ENCODE peak calls at places on chromosomes 6 and 20, in seven cellular contexts. C, B, M, H, I, F and N are unnamed samples. For H3K36me3 and H3K4me1, the result is how much of the 10 kb centered on the place peaks cover.

GRCh38 chr6:35906499-35906846 is 14.4 kb downstream of the SRPK1 start:
- DNase-seq in C (peak), B (no peak), I (no peak), H (no peak), F (no peak), M (no peak), N (no peak)

GRCh38 chr6:106163966-106164877 is 78.1 kb downstream of the PRDM1 start:
- DNase-seq in M (peak), I (no peak), B (no peak), H (peak), F (no peak), C (peak), N (peak)

GRCh38 chr6:30656513-30656912 is 9.6 kb downstream of the C6orf136 start:
- DNase-seq in I (no peak), B (no peak), C (no peak), M (no peak), F (no peak), H (no peak), N (no peak)

GRCh38 chr6:73032586-73032985 is 192.7 kb downstream of the KHDC1L start:
- DNase-seq in M (peak), B (no peak), I (no peak), F (no peak), C (no peak), H (no peak), N (no peak)

GRCh38 chr6:76043690-76044089 is 28.8 kb downstream of the IMPG1 start:
- DNase-seq in C (no peak), H (no peak), B (no peak), F (no peak), M (no peak), I (no peak), N (no peak)

GRCh38 chr6:162289972-162290371 is 437.6 kb downstream of the PRKN start:
- DNase-seq in F (no peak), B (no peak), C (no peak), I (no peak), M (no peak), H (no peak), N (no peak)

GRCh38 chr6:53718597-53719460 is 53.3 kb upstream of the KLHL31 start:
- DNase-seq in H (no peak), B (no peak), C (peak), I (no peak), M (peak), F (no peak), N (peak)

GRCh38 chr20:63864978-63865640 is at the start of gene TPD52L2:
- DNase-seq in M (peak), H (peak), C (peak), B (peak), I (peak), F (peak), N (peak)

GRCh38 chr6:116280161-116280959 is 630 bp upstream of the TSPYL1 start:
- DNase-seq in M (peak), I (no peak), F (no peak), H (no peak), C (peak), B (no peak), N (no peak)

GRCh38 chr6:111552999-111553398 is 52.7 kb downstream of the TRAF3IP2 start:
- DNase-seq in B (no peak), M (no peak), C (no peak), I (no peak), F (no peak), H (no peak), N (no peak)

GRCh38 chr6:114068119-114068518 is 97.2 kb upstream of the HDAC2 start:
- DNase-seq in M (no peak), F (no peak), I (no peak), B (no peak), H (no peak), C (peak), N (no peak)

GRCh38 chr20:54078296-54078695 is 7.9 kb upstream of the BCAS1 start:
- DNase-seq in F (no peak), H (no peak), B (no peak), M (no peak), C (no peak), I (no peak), N (no peak)

GRCh38 chr6:41056768-41057490 is 3.9 kb downstream of the APOBEC2 start:
- DNase-seq in B (no peak), F (no peak), H (no peak), C (no peak), I (no peak), M (no peak), N (no peak)

GRCh38 chr6:138570716-138571020 is 71.4 kb upstream of the NHSL1 start:
- DNase-seq in F (no peak), B (no peak), I (no peak), M (no peak), C (no peak), H (no peak), N (no peak)

GRCh38 chr6:88380083-88380482 is 213.9 kb upstream of the CNR1 start:
- DNase-seq in H (no peak), F (peak), B (peak), I (peak), M (peak), C (peak), N (peak)

GRCh38 chr20:39829255-39829654 is 859.8 kb downstream of the MAFB start:
- DNase-seq in H (no peak), M (peak), B (no peak), C (peak), I (no peak), F (no peak), N (no peak)

GRCh38 chr6:854405-855073 is 161.6 kb upstream of the EXOC2 start:
- DNase-seq in I (no peak), B (no peak), F (no peak), C (peak), H (no peak), M (no peak), N (no peak)

GRCh38 chr6:162230147-162230752 is 497.3 kb downstream of the PRKN start:
- DNase-seq in C (no peak), F (no peak), H (no peak), B (no peak), M (no peak), I (no peak), N (no peak)

GRCh38 chr20:61220131-61220530 is 31.9 kb upstream of the CDH4 start:
- DNase-seq in I (no peak), C (no peak), H (no peak), F (no peak), M (no peak), B (no peak), N (no peak)

GRCh38 chr6:139308284-139308916 is 16.6 kb upstream of the TXLNB start:
- DNase-seq in C (no peak), H (no peak), F (no peak), I (no peak), M (peak), B (no peak), N (no peak)

GRCh38 chr6:57162516-57162915 is 9.6 kb upstream of the BAG2 start:
- DNase-seq in F (no peak), I (no peak), C (no peak), M (peak), B (no peak), H (no peak), N (no peak)

GRCh38 chr6:57162008-57162407 is 10.1 kb upstream of the BAG2 start:
- DNase-seq in B (no peak), I (no peak), H (no peak), M (no peak), F (no peak), C (no peak), N (no peak)

GRCh38 chr6:57159127-57159526 is 13.0 kb upstream of the BAG2 start:
- DNase-seq in I (no peak), H (no peak), C (no peak), F (no peak), M (no peak), B (no peak), N (no peak)

GRCh38 chr6:57158658-57159057 is 13.5 kb upstream of the BAG2 start:
- DNase-seq in M (peak), C (no peak), F (no peak), H (no peak), I (no peak), B (no peak), N (no peak)
- H3K27ac ChIP-seq in M (no peak), C (no peak), F (no peak), H (no peak), I (no peak), B (no peak), N (no peak)

GRCh38 chr6:37175332-37176267 is 5.6 kb downstream of the PIM1 start:
- DNase-seq in H (no peak), B (no peak), C (peak), F (no peak), M (no peak), I (no peak), N (no peak)
- H3K36me3 ChIP-seq in H (under half), B (under half), C (under half), F (under half), M (under half), I (under half), N (under half)

GRCh38 chr6:166245148-166245547 is 63.0 kb downstream of the PRR18 start:
- DNase-seq in F (no peak), M (no peak), I (no peak), H (no peak), C (no peak), B (no peak), N (no peak)
- H3K4me1 ChIP-seq in F (under half), M (under half), I (under half), H (under half), C (under half), B (under half), N (under half)

GRCh38 chr20:59753836-59754235 is 149.5 kb downstream of the PHACTR3 start:
- DNase-seq in C (no peak), F (no peak), H (no peak), I (no peak), B (no peak), M (no peak), N (no peak)
- H3K27ac ChIP-seq in C (no peak), F (no peak), H (no peak), I (no peak), B (no peak), M (no peak), N (no peak)

GRCh38 chr20:47269309-47270165 is 87.0 kb downstream of the ZMYND8 start:
- DNase-seq in C (no peak), F (no peak), M (peak), I (no peak), B (no peak), H (no peak), N (no peak)
- H3K36me3 ChIP-seq in C (under half), F (under half), M (under half), I (under half), B (under half), H (under half), N (under half)

DNA sequence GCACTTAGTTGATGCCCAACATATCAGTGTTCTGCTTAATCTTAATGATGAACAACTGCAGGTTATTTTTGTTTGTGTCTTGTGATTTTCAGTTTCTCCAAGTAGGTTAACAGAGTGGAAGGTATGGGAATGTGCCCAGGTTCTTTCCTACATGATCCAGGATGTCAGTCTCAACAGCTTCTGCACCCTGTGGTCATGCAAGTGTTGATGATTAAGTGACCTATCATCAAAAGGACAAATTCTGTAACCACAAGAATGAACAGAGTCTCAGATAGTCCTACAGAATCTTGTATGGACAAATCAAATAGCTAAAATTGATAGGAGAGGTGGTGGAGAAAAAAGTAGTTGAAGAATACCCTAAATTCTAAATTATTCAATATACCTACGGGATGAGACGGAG is 26.1 kb downstream of the MAN1A1 start:
- DNase-seq in B (no peak), C (peak), H (no peak), M (no peak), F (no peak), I (no peak), N (no peak)
- H3K4me1 ChIP-seq in B (under half), C (under half), H (under half), M (under half), F (under half), I (under half), N (under half)

DNA sequence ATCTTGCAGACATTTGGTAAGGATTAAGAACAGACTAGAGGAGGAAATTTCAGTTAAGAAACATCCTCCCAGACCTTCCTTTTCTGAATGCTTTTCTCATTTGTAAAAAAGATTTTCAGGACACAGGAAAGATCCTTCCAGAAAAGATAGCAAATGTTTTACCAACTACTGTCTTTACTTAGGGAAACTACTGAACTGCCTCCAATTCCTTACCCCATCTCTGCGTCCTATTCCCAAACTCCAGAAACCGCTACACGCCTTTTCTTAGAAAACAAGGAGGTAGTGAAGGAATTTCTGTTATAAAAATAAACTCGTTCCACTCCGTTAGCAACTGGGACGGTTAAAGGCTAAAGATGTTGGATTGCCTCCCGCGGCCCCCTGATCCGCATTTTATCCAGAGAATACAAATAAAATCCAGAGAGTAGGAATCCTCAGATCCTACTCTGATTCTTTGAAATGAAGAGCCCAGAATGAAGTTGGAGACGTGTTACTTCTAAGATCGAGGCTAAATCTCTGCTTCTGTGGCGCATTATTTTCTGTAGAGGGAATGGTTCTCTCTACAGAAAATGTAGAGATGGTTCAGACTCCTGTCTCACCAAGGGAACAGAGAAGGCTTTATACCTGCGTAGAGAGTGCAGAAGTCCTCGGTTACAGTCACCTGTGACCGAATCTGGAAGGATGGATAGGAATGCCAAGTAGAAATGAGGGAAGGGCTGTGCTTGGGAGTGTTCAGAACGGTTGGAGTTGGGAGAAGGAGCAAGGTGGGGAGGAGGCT is 133.0 kb downstream of the GPX5 start:
- DNase-seq in F (no peak), M (peak), H (no peak), C (peak), B (no peak), I (no peak), N (no peak)
- H3K27ac ChIP-seq in F (no peak), M (no peak), H (no peak), C (no peak), B (no peak), I (no peak), N (no peak)